ENCODE peak calls at places on chromosomes 7 and 10, in nine cellular contexts. C, X, J, U, P, W, A, L and N are unnamed samples.

GRCh38 chr7:47458057-47458456 is 123.9 kb downstream of the TNS3 start:
- DNase-seq in W (peak; percentile 82), C (peak; percentile 91), P (no peak), A (no peak), J (peak; percentile 76), L (peak; percentile 98), U (no peak), X (no peak), N (no peak)

GRCh38 chr7:129832282-129832681 is 120.5 kb downstream of the UBE2H start:
- DNase-seq in L (no peak), A (no peak), U (no peak), P (no peak), J (no peak), W (no peak), X (no peak), C (no peak), N (peak; percentile 25)

GRCh38 chr10:97129666-97130065 is 56.1 kb downstream of the SLIT1 start:
- DNase-seq in U (no peak), J (no peak), C (no peak), P (no peak), A (no peak), L (no peak), X (no peak), W (no peak), N (no peak)

GRCh38 chr10:17041626-17042520 is 87.7 kb downstream of the CUBN start:
- DNase-seq in A (no peak), W (no peak), X (no peak), C (no peak), L (no peak), U (no peak), P (no peak), J (no peak), N (no peak)

GRCh38 chr10:95467162-95467599 is 94.0 kb downstream of the SORBS1 start:
- DNase-seq in P (no peak), A (no peak), L (no peak), X (no peak), J (no peak), C (no peak), U (no peak), W (peak; percentile 67), N (peak; percentile 80)

GRCh38 chr7:138442822-138443221 is 17.2 kb upstream of the TRIM24 start:
- DNase-seq in C (no peak), J (no peak), W (no peak), X (no peak), L (no peak), A (no peak), U (no peak), P (no peak), N (no peak)

GRCh38 chr7:44969701-44970494 is 8.9 kb downstream of the MYO1G start:
- DNase-seq in C (no peak), W (no peak), X (no peak), J (no peak), A (no peak), U (no peak), L (no peak), P (no peak), N (no peak)

GRCh38 chr7:41779918-41780317 is 77.0 kb upstream of the INHBA start:
- DNase-seq in J (peak; percentile 2), P (no peak), L (no peak), U (no peak), X (no peak), C (no peak), W (no peak), A (no peak), N (no peak)

GRCh38 chr10:74206727-74207126 is 55.7 kb downstream of the ADK start:
- DNase-seq in C (no peak), W (no peak), P (no peak), X (no peak), U (no peak), A (no peak), J (no peak), L (no peak), N (peak; percentile 52)

GRCh38 chr7:128737867-128738390 is 1.2 kb upstream of the CALU start:
- DNase-seq in A (no peak), X (no peak), P (no peak), C (no peak), U (no peak), J (no peak), W (peak; percentile 66), L (no peak), N (no peak)

GRCh38 chr10:101229275-101230184 is at the start of gene LBX1:
- DNase-seq in U (no peak), P (no peak), C (no peak), J (no peak), L (no peak), W (no peak), A (no peak), X (no peak), N (no peak)

GRCh38 chr10:128534686-128535085 is 408.5 kb upstream of the MKI67 start:
- DNase-seq in C (no peak), U (no peak), P (no peak), A (no peak), J (no peak), L (no peak), W (no peak), X (no peak), N (no peak)

GRCh38 chr7:115226410-115226809 is 304.5 kb downstream of the MDFIC start:
- DNase-seq in L (no peak), P (no peak), J (no peak), X (no peak), A (no peak), U (no peak), C (no peak), W (no peak), N (no peak)

GRCh38 chr10:11236234-11236633 is 218.6 kb downstream of the CELF2 start:
- DNase-seq in W (no peak), P (no peak), C (no peak), X (no peak), L (no peak), A (no peak), U (peak; percentile 31), J (no peak), N (no peak)

GRCh38 chr7:131183611-131184119 is 144.0 kb upstream of the MKLN1 start:
- DNase-seq in J (no peak), P (no peak), W (no peak), X (no peak), U (no peak), A (no peak), C (no peak), L (no peak), N (no peak)

GRCh38 chr7:38367301-38367700 is 93.9 kb upstream of the TARP start:
- DNase-seq in J (no peak), C (no peak), L (no peak), P (no peak), A (no peak), W (no peak), U (no peak), X (no peak), N (no peak)

GRCh38 chr10:117673611-117674010 is 131.1 kb downstream of the EMX2 start:
- DNase-seq in A (no peak), U (no peak), J (no peak), P (no peak), L (no peak), C (no peak), W (no peak), X (no peak), N (no peak)

GRCh38 chr10:98267894-98268693 is at the start of gene LOXL4:
- DNase-seq in L (no peak), C (no peak), X (no peak), P (no peak), J (no peak), U (no peak), W (peak; percentile 22), A (peak; percentile 21), N (peak; percentile 51)

GRCh38 chr10:100562008-100562672 is 26.4 kb downstream of the HIF1AN start:
- DNase-seq in J (peak; percentile 39), U (peak; percentile 71), C (no peak), W (peak; percentile 76), P (peak; percentile 82), A (peak; percentile 42), X (no peak), L (peak; percentile 76), N (peak; percentile 85)

GRCh38 chr7:43294080-43294630 is 181.7 kb downstream of the HECW1 start:
- DNase-seq in A (no peak), J (peak; percentile 57), L (peak; percentile 79), U (no peak), P (no peak), W (peak; percentile 80), X (no peak), C (peak; percentile 34), N (no peak)

GRCh38 chr7:71132521-71133231 is 732 bp downstream of the GALNT17 start:
- DNase-seq in X (no peak), W (peak; percentile 11), P (peak; percentile 4), U (no peak), L (no peak), J (no peak), A (peak; percentile 40), C (no peak), N (no peak)

GRCh38 chr10:117768333-117769045 is 225.9 kb downstream of the EMX2 start:
- DNase-seq in P (no peak), W (no peak), L (no peak), X (no peak), A (no peak), J (no peak), U (no peak), C (no peak), N (no peak)

GRCh38 chr7:103691291-103691690 is 245.3 kb upstream of the SLC26A5 start:
- DNase-seq in P (no peak), U (no peak), J (no peak), X (peak; percentile 27), L (no peak), A (no peak), W (no peak), C (no peak), N (no peak)

GRCh38 chr7:158320328-158320727 is 267.3 kb downstream of the PTPRN2 start:
- DNase-seq in J (no peak), P (no peak), W (no peak), X (no peak), A (no peak), U (no peak), L (no peak), C (no peak), N (no peak)

GRCh38 chr10:101301111-101301731 is 52.7 kb upstream of the BTRC start:
- DNase-seq in P (peak; percentile 54), A (no peak), X (peak; percentile 42), J (no peak), U (no peak), L (peak; percentile 46), W (peak; percentile 57), C (peak; percentile 13), N (peak; percentile 71)

GRCh38 chr7:120877706-120878105 is 19.8 kb upstream of the TSPAN12 start:
- DNase-seq in U (no peak), X (no peak), W (no peak), C (no peak), J (no peak), A (no peak), P (no peak), L (no peak), N (no peak)

GRCh38 chr10:114228156-114228555 is 10.9 kb upstream of the VWA2 start:
- DNase-seq in J (no peak), W (no peak), U (no peak), P (no peak), L (no peak), C (no peak), A (no peak), X (no peak), N (no peak)

GRCh38 chr7:137658194-137658900 is 188.4 kb downstream of the DGKI start:
- DNase-seq in C (no peak), J (no peak), U (no peak), P (no peak), W (no peak), A (no peak), L (no peak), X (no peak), N (no peak)

GRCh38 chr10:48192916-48193450 is 81.5 kb downstream of the FRMPD2 start:
- DNase-seq in J (no peak), L (no peak), U (no peak), C (no peak), X (no peak), A (no peak), P (no peak), W (no peak), N (no peak)